ENCODE peak calls at places on chromosomes 13 and 19, in nine cellular contexts. M is GM23248, G is GM23338, B is OCI-LY7, E is hepatocyte, L is PC-3, V is MM.1S, D is HCT116, C is SK-N-SH. F is an unnamed sample.

GRCh38 chr19:1251503-1252220 is 3.3 kb downstream of the MIDN start:
- DNase-seq in M (no peak), L (no peak), B (peak), G (no peak), C (peak), E (peak), V (no peak), D (no peak), F (peak)

GRCh38 chr19:13794388-13794751 is 873 bp upstream of the ZSWIM4 start:
- DNase-seq in G (peak), D (no peak), E (no peak), V (no peak), C (no peak), L (peak), M (peak), B (no peak), F (no peak)

GRCh38 chr13:33206425-33206824 is 79.1 kb downstream of the STARD13 start:
- DNase-seq in D (no peak), M (peak), B (no peak), V (no peak), L (peak), E (no peak), G (no peak), C (no peak), F (no peak)

GRCh38 chr13:66617786-66618185 is 612.4 kb downstream of the PCDH9 start:
- DNase-seq in V (no peak), D (no peak), C (no peak), G (peak), M (no peak), L (no peak), E (no peak), B (no peak), F (no peak)

GRCh38 chr13:93559718-93560117 is 333.1 kb downstream of the GPC6 start:
- DNase-seq in B (no peak), L (peak), V (no peak), D (no peak), M (peak), C (no peak), E (no peak), G (no peak), F (no peak)

GRCh38 chr13:99686944-99687382 is 185.7 kb downstream of the TM9SF2 start:
- DNase-seq in M (no peak), D (no peak), G (peak), L (no peak), B (no peak), E (peak), V (no peak), C (no peak), F (peak)

GRCh38 chr13:45925151-45925550 is 73.6 kb upstream of the SIAH3 start:
- DNase-seq in B (no peak), M (peak), C (no peak), V (no peak), G (peak), D (no peak), E (no peak), L (peak), F (no peak)

GRCh38 chr13:113813070-113813748 is 50.7 kb downstream of the GAS6 start:
- DNase-seq in C (no peak), L (no peak), E (no peak), V (no peak), B (no peak), G (no peak), D (no peak), M (no peak), F (no peak)

GRCh38 chr13:110453767-110454166 is 107.8 kb downstream of the RAB20 start:
- DNase-seq in L (no peak), M (no peak), E (no peak), C (no peak), D (no peak), G (no peak), V (no peak), B (no peak), F (no peak)

GRCh38 chr19:46296722-46297431 is at the start of gene HIF3A:
- DNase-seq in D (no peak), M (peak), C (peak), B (no peak), G (peak), V (no peak), L (no peak), E (peak), F (peak)
- TF ChIP-seq EZH2phosphoT487 in D (no peak), M (no peak), C (no peak), B (no peak), G (no peak), V (no peak), L (no peak), E (no peak), F (no peak)

GRCh38 chr19:11300811-11301120 is 4.8 kb downstream of the TSPAN16 start:
- DNase-seq in L (no peak), E (no peak), C (no peak), D (no peak), V (no peak), M (no peak), B (no peak), G (no peak), F (no peak)

GRCh38 chr19:11299946-11300810 is 4.2 kb downstream of the TSPAN16 start:
- DNase-seq in B (no peak), G (no peak), L (no peak), C (no peak), D (no peak), E (no peak), M (no peak), V (no peak), F (no peak)

GRCh38 chr19:11306337-11306736 is 10.4 kb downstream of the TSPAN16 start:
- DNase-seq in G (no peak), D (no peak), V (no peak), B (no peak), M (no peak), C (no peak), E (no peak), L (no peak), F (no peak)

GRCh38 chr19:11304936-11305335 is 9.0 kb downstream of the TSPAN16 start:
- DNase-seq in V (no peak), D (no peak), M (no peak), L (no peak), C (no peak), E (no peak), G (no peak), B (no peak), F (no peak)
- TF ChIP-seq EZH2phosphoT487 in V (no peak), D (no peak), M (no peak), L (no peak), C (no peak), E (no peak), G (no peak), B (no peak), F (no peak)

GRCh38 chr19:5038631-5039271 is 69.8 kb downstream of the KDM4B start:
- DNase-seq in G (peak), D (no peak), V (no peak), E (no peak), B (peak), M (peak), L (peak), C (peak), F (peak)

GRCh38 chr19:5039642-5040543 is 71.0 kb downstream of the KDM4B start:
- DNase-seq in L (no peak), B (no peak), M (no peak), V (no peak), G (no peak), E (no peak), D (no peak), C (no peak), F (no peak)

GRCh38 chr19:5042556-5042955 is 73.6 kb downstream of the KDM4B start:
- DNase-seq in C (no peak), V (no peak), L (no peak), E (no peak), D (no peak), G (no peak), M (no peak), B (no peak), F (peak)

GRCh38 chr19:5040544-5041167 is 71.7 kb downstream of the KDM4B start:
- DNase-seq in G (no peak), M (no peak), E (no peak), D (no peak), B (no peak), V (no peak), L (no peak), C (no peak), F (no peak)

DNA sequence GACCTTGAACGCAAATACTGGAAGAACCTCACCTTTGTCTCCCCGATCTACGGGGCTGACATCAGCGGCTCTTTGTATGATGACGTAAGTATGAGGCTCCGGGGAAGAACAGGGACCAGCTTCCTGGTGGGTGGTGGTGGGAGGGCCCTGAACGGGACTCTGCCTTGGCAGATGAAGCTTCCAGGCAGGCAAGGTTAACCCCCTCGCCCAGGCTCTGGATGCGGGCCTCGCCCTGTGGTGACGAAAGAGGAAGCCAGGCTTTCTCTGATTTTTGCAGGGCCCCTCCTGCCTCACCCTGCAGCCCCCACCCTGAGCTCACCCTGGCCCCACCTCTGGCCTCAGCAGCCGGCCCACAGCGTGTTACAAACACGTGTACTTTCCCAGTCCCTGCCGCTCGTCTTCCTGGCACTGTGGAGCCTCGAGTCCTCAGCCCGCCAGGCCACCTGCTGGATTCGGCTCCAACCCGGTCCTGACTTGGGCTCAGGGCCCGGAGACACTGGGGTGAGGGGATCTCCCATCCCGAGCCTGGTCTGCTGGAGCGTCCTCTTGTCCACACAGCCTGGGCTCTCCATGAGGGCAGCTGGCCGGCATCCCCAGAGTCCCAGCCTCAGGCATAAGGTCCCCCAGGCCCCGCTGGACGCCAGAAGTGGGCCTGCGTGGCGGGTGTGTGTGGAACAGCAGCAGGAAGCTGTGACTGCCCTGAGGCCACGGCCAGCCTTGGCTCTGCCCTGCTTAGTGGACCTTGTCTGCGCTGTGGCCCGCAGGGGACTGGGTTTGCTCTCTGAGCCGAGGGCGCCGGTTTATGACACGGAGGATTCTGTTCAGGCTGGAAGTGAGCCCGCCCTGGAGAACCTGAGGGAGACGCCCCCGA is 72.5 kb downstream of the KDM4B start:
- DNase-seq in D (no peak), M (no peak), V (no peak), B (no peak), E (no peak), G (no peak), L (no peak), C (no peak), F (no peak)
- TF ChIP-seq EZH2phosphoT487 in D (no peak), M (no peak), V (no peak), B (no peak), E (no peak), G (no peak), L (no peak), C (no peak), F (no peak)

GRCh38 chr13:23467048-23467931 is 33.8 kb upstream of the SACS start:
- DNase-seq in M (peak), G (no peak), B (no peak), C (peak), D (no peak), V (no peak), L (no peak), E (no peak), F (peak)
- TF ChIP-seq EZH2phosphoT487 in M (no peak), G (no peak), B (no peak), C (no peak), D (no peak), V (no peak), L (no peak), E (no peak), F (no peak)

F was measured in neural progenitor cell.